ENCODE peak calls at places on chromosome 2, in ten cellular contexts. J, G, R, X, F, L, A, S, N and W are unnamed samples.

GRCh38 chr2:3423492-3424170 is 44.1 kb downstream of the TRAPPC12 start:
- DNase-seq in J (peak), G (peak), R (peak), X (peak), F (peak), L (no peak), A (peak), S (peak), N (peak), W (peak)

GRCh38 chr2:139296672-139297209 is 516.6 kb upstream of the NXPH2 start:
- DNase-seq in J (no peak), G (no peak), R (no peak), X (no peak), F (no peak), L (no peak), A (no peak), S (no peak), N (no peak), W (no peak)

GRCh38 chr2:134796373-134796772 is 42.0 kb upstream of the ACMSD start:
- DNase-seq in J (no peak), G (no peak), R (no peak), X (no peak), F (no peak), L (no peak), A (no peak), S (no peak), N (no peak), W (no peak)

GRCh38 chr2:211351998-211352397 is 795.6 kb downstream of the CPS1 start:
- DNase-seq in J (no peak), G (no peak), R (peak), X (no peak), F (peak), L (peak), A (no peak), S (no peak), N (no peak), W (no peak)

GRCh38 chr2:170814551-170815245 is 2.0 kb upstream of the GAD1 start:
- DNase-seq in J (no peak), G (no peak), R (no peak), X (no peak), F (peak), L (no peak), A (no peak), S (no peak), N (no peak), W (no peak)

GRCh38 chr2:32772623-32773221 is 144.9 kb downstream of the TTC27 start:
- DNase-seq in J (no peak), G (no peak), R (peak), X (no peak), F (peak), L (peak), A (no peak), S (no peak), N (peak), W (peak)

GRCh38 chr2:112187805-112188596 is 49.8 kb downstream of the FBLN7 start:
- DNase-seq in J (no peak), G (peak), R (no peak), X (peak), F (peak), L (no peak), A (peak), S (peak), N (no peak), W (no peak)

GRCh38 chr2:2613279-2614199 is 282.5 kb upstream of the MYT1L start:
- DNase-seq in J (peak), G (peak), R (peak), X (peak), F (peak), L (peak), A (peak), S (peak), N (no peak), W (peak)

GRCh38 chr2:62099050-62099449 is 96.9 kb upstream of the B3GNT2 start:
- DNase-seq in J (no peak), G (no peak), R (no peak), X (no peak), F (no peak), L (no peak), A (no peak), S (no peak), N (no peak), W (no peak)

GRCh38 chr2:45637440-45637839 is 14.0 kb upstream of the PRKCE start:
- DNase-seq in J (no peak), G (no peak), R (peak), X (no peak), F (no peak), L (no peak), A (no peak), S (no peak), N (no peak), W (no peak)

GRCh38 chr2:159936471-159936870 is 125.9 kb downstream of the PLA2R1 start:
- DNase-seq in J (no peak), G (no peak), R (peak), X (no peak), F (peak), L (no peak), A (no peak), S (no peak), N (no peak), W (no peak)

GRCh38 chr2:191189112-191189635 is 38.4 kb upstream of the STAT4 start:
- DNase-seq in J (no peak), G (no peak), R (no peak), X (no peak), F (peak), L (no peak), A (no peak), S (no peak), N (no peak), W (no peak)

GRCh38 chr2:95022309-95023221 is 2.9 kb upstream of the MAL start:
- DNase-seq in J (peak), G (peak), R (peak), X (peak), F (peak), L (peak), A (peak), S (peak), N (peak), W (peak)

GRCh38 chr2:9416962-9417316 is 6.4 kb downstream of the ITGB1BP1 start:
- DNase-seq in J (no peak), G (no peak), R (no peak), X (no peak), F (no peak), L (no peak), A (no peak), S (no peak), N (no peak), W (no peak)

GRCh38 chr2:64325852-64326577 is 127.9 kb upstream of the LGALSL start:
- DNase-seq in J (no peak), G (peak), R (no peak), X (peak), F (no peak), L (no peak), A (peak), S (peak), N (no peak), W (no peak)

GRCh38 chr2:237020086-237020485 is 65.6 kb upstream of the COPS8 start:
- DNase-seq in J (no peak), G (no peak), R (no peak), X (no peak), F (no peak), L (no peak), A (no peak), S (no peak), N (no peak), W (no peak)

GRCh38 chr2:230701308-230701707 is 11.3 kb upstream of the CAB39 start:
- DNase-seq in J (no peak), G (no peak), R (no peak), X (no peak), F (no peak), L (no peak), A (no peak), S (no peak), N (no peak), W (no peak)

GRCh38 chr2:219443016-219443696 is 8.5 kb downstream of the SPEG start:
- DNase-seq in J (no peak), G (no peak), R (no peak), X (no peak), F (no peak), L (no peak), A (no peak), S (no peak), N (no peak), W (no peak)

GRCh38 chr2:238290079-238290478 is 1.7 kb upstream of the PER2 start:
- DNase-seq in J (no peak), G (peak), R (no peak), X (no peak), F (peak), L (no peak), A (no peak), S (no peak), N (no peak), W (peak)

GRCh38 chr2:73718421-73718820 is 18.7 kb downstream of the TPRKB start:
- DNase-seq in J (no peak), G (no peak), R (no peak), X (no peak), F (no peak), L (no peak), A (no peak), S (no peak), N (no peak), W (no peak)

GRCh38 chr2:191228861-191229260 is 16.3 kb upstream of the MYO1B start:
- DNase-seq in J (no peak), G (no peak), R (no peak), X (no peak), F (no peak), L (no peak), A (no peak), S (no peak), N (no peak), W (no peak)

GRCh38 chr2:142952018-142952417 is 74.6 kb downstream of the KYNU start:
- DNase-seq in J (no peak), G (no peak), R (no peak), X (no peak), F (no peak), L (no peak), A (no peak), S (no peak), N (no peak), W (no peak)

GRCh38 chr2:133884739-133885381 is 316.6 kb upstream of the NCKAP5 start:
- DNase-seq in J (no peak), G (no peak), R (peak), X (no peak), F (peak), L (peak), A (no peak), S (no peak), N (peak), W (peak)

GRCh38 chr2:144517825-144518699 is 1.9 kb downstream of the ZEB2 start:
- DNase-seq in J (no peak), G (no peak), R (peak), X (no peak), F (no peak), L (no peak), A (no peak), S (no peak), N (no peak), W (no peak)

GRCh38 chr2:235954281-235954680 is 213.9 kb downstream of the GBX2 start:
- DNase-seq in J (peak), G (no peak), R (no peak), X (no peak), F (no peak), L (no peak), A (no peak), S (no peak), N (no peak), W (no peak)